ENCODE peak calls at places on chromosome 1, in eight cellular contexts. S is tibial artery, L is progenitor cell of endocrine pancreas, Z is GM12865, G is fibroblast of pulmonary artery, N is lower leg skin, F is right atrium auricular region, K is fibroblast of the aortic adventitia. O is an unnamed sample.

GRCh38 chr1:246329900-246330299 is 177.2 kb downstream of the SMYD3 start:
- DNase-seq in S (no peak), L (no peak), Z (peak; percentile 89), G (no peak), N (no peak), F (no peak), K (no peak), O (peak; percentile 80)

GRCh38 chr1:164515932-164516331 is 43.1 kb upstream of the PBX1 start:
- DNase-seq in S (no peak), L (no peak), Z (no peak), G (peak; percentile 34), N (no peak), F (no peak), K (peak; percentile 28), O (no peak)

GRCh38 chr1:203084588-203085527 is 954 bp downstream of the MYOG start:
- DNase-seq in S (no peak), L (no peak), Z (peak; percentile 43), G (no peak), N (no peak), F (peak; percentile 50), K (no peak), O (peak; percentile 69)

GRCh38 chr1:234725177-234726132 is 115.5 kb upstream of the IRF2BP2 start:
- DNase-seq in S (no peak), L (no peak), Z (peak; percentile 46), G (peak; percentile 43), N (peak; percentile 50), F (peak; percentile 70), K (peak; percentile 41), O (no peak)

GRCh38 chr1:43367026-43367903 is 546 bp downstream of the ELOVL1 start:
- DNase-seq in S (peak; percentile 74), L (no peak), Z (peak; percentile 39), G (no peak), N (no peak), F (no peak), K (no peak), O (peak; percentile 81)

GRCh38 chr1:60234761-60235160 is 161.2 kb upstream of the C1orf87 start:
- DNase-seq in S (no peak), L (no peak), Z (no peak), G (no peak), N (no peak), F (no peak), K (no peak), O (no peak)

GRCh38 chr1:1842360-1843146 is 48.3 kb downstream of the GNB1 start:
- DNase-seq in S (no peak), L (no peak), Z (peak; percentile 63), G (no peak), N (no peak), F (no peak), K (no peak), O (no peak)

GRCh38 chr1:46581685-46582455 is 22.2 kb downstream of the MKNK1 start:
- DNase-seq in S (no peak), L (no peak), Z (no peak), G (no peak), N (no peak), F (no peak), K (no peak), O (no peak)

GRCh38 chr1:99496067-99496466 is 149.8 kb upstream of the PALMD start:
- DNase-seq in S (no peak), L (no peak), Z (no peak), G (no peak), N (no peak), F (no peak), K (no peak), O (no peak)

GRCh38 chr1:19797827-19798226 is 1.9 kb downstream of the TMCO4 start:
- DNase-seq in S (no peak), L (no peak), Z (no peak), G (no peak), N (no peak), F (no peak), K (no peak), O (no peak)

GRCh38 chr1:19798486-19799232 is 1.1 kb downstream of the TMCO4 start:
- DNase-seq in S (no peak), L (no peak), Z (no peak), G (no peak), N (no peak), F (no peak), K (no peak), O (no peak)

GRCh38 chr1:19802269-19802668 is 2.6 kb upstream of the TMCO4 start:
- DNase-seq in S (no peak), L (no peak), Z (no peak), G (no peak), N (no peak), F (no peak), K (no peak), O (no peak)

GRCh38 chr1:19799877-19800804 is at the start of gene TMCO4:
- DNase-seq in S (peak; percentile 74), L (peak; percentile 28), Z (peak; percentile 72), G (peak; percentile 68), N (peak; percentile 21), F (peak; percentile 61), K (peak; percentile 79), O (peak; percentile 79)

DNA sequence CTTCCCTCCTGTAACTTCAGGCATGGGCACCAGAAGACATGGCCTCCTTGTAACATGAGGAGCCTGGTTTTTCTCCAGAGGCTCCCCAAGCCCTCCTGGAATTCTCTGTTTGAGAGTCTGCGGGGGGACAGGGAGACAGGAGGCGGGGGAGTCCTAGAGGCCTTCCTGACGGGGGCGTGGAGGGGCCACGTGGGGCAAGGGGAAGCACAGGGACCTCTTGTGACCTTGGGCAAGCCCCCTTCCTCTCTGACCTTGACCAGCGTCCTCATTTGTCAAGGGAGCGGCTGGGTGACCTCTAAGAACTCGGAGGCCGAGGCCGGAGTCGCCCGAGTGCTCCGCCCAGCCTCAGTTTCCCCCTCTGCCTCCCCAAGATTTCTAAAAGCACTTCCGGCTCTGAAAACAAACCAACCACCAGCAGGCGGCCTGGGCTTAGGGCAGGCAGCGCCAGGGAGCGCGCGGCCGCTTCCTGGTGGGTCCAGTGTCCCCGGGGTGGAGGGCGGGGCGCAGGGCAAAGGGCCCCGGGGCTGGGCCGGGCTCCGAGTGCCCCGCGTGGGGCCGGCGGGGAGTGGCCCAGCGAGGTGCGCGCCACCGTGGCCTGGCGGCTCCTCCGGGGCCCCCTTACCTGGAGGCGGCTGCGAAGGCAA is 361 bp downstream of the TMCO4 start:
- DNase-seq in S (peak; percentile 83), L (peak; percentile 37), Z (peak; percentile 83), G (peak; percentile 40), N (peak; percentile 25), F (no peak), K (peak; percentile 49), O (no peak)
- TF ChIP-seq CTCF in S (peak; percentile 44), L (peak; percentile 60), Z (peak; percentile 26), G (peak; percentile 30), N (no peak), F (no peak), K (peak; percentile 53), O (no peak)

DNA sequence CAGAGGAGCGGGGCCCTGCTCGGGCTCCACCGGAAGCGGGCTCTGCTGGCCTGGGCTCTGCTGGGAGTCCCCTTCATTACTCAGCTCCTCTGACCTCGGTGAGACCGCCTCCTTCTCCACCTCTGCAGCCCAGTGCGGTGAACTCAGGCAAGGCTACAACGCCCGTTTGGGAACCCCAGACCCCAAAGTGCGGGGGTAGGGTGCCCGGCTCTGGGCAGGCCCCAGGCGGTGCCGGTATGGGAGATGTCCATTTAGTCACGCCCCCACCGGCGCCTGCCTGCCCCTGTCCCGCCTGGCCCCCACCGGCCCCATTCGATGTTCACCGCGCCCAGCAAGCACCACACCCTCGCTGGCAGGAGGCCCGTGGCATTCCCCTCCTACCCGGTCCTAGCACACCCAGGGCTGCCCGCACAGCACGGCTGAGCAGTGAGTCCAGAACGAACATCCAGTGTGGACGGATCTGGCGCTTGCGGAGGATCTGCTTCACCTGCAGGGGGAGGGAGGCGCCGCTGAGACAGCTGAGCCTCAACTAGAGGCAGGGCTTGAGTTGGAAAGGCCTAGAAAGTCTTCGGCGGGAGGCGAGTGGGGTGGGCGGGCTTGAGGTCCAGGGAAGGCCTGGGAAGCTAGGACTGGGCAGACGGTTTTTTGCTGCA is 10.0 kb downstream of the MAP3K6 start:
- DNase-seq in S (no peak), L (no peak), Z (no peak), G (no peak), N (no peak), F (no peak), K (no peak), O (no peak)
- TF ChIP-seq CTCF in S (no peak), L (no peak), Z (no peak), G (no peak), N (no peak), F (no peak), K (no peak), O (no peak)

GRCh38 chr1:233362743-233363142 is 35.2 kb downstream of the MAP3K21 start:
- DNase-seq in S (no peak), L (no peak), Z (no peak), G (no peak), N (no peak), F (no peak), K (no peak), O (no peak)

GRCh38 chr1:233364026-233364425 is 36.5 kb downstream of the MAP3K21 start:
- DNase-seq in S (no peak), L (no peak), Z (no peak), G (no peak), N (no peak), F (no peak), K (no peak), O (no peak)

GRCh38 chr1:233367057-233367759 is 39.7 kb downstream of the MAP3K21 start:
- DNase-seq in S (no peak), L (no peak), Z (no peak), G (peak; percentile 10), N (no peak), F (no peak), K (peak; percentile 26), O (no peak)

GRCh38 chr1:233361876-233362275 is 34.4 kb downstream of the MAP3K21 start:
- DNase-seq in S (no peak), L (no peak), Z (no peak), G (no peak), N (no peak), F (no peak), K (no peak), O (no peak)

GRCh38 chr1:233364695-233365539 is 37.4 kb downstream of the MAP3K21 start:
- DNase-seq in S (no peak), L (no peak), Z (no peak), G (peak; percentile 41), N (no peak), F (no peak), K (peak; percentile 50), O (peak; percentile 19)
- TF ChIP-seq CTCF in S (peak; percentile 35), L (peak; percentile 82), Z (peak; percentile 52), G (peak; percentile 65), N (no peak), F (peak; percentile 46), K (peak; percentile 74), O (peak; percentile 54)

GRCh38 chr1:104132386-104132973 is 382.8 kb downstream of the AMY1C start:
- DNase-seq in S (no peak), L (no peak), Z (peak; percentile 31), G (no peak), N (no peak), F (no peak), K (no peak), O (no peak)
- TF ChIP-seq CTCF in S (no peak), L (peak; percentile 72), Z (peak; percentile 29), G (no peak), N (no peak), F (no peak), K (no peak), O (peak; percentile 34)

GRCh38 chr1:167543566-167543965 is 10.0 kb downstream of the CREG1 start:
- DNase-seq in S (no peak), L (no peak), Z (no peak), G (no peak), N (no peak), F (no peak), K (no peak), O (no peak)
- TF ChIP-seq CTCF in S (no peak), L (no peak), Z (no peak), G (no peak), N (no peak), F (no peak), K (no peak), O (no peak)